ENCODE peak calls at places on chromosomes 5 and 9, in six cellular contexts. One of them, this sample, is unnamed.

GRCh38 chr5:165328856-165329255 is 1823.4 kb downstream of the MAT2B start:
- DNase-seq in IMR-90: peak
- DNase-seq in H1: no peak
- DNase-seq in H9: no peak
- DNase-seq in mesenchymal stem cell: peak
- DNase-seq in trophoblast cell: no peak
- DNase-seq in this sample: no peak

GRCh38 chr5:61048534-61048933 is 103.5 kb downstream of the NDUFAF2 start:
- DNase-seq in IMR-90: peak
- DNase-seq in H1: no peak
- DNase-seq in H9: no peak
- DNase-seq in mesenchymal stem cell: peak
- DNase-seq in trophoblast cell: no peak
- DNase-seq in this sample: no peak

GRCh38 chr5:79990205-79990597 is 861 bp downstream of the MTX3 start:
- DNase-seq in IMR-90: peak
- DNase-seq in H1: no peak
- DNase-seq in H9: no peak
- DNase-seq in mesenchymal stem cell: peak
- DNase-seq in trophoblast cell: no peak
- DNase-seq in this sample: no peak

GRCh38 chr9:106701611-106702010 is 161.4 kb upstream of the ZNF462 start:
- DNase-seq in IMR-90: no peak
- DNase-seq in H1: no peak
- DNase-seq in H9: no peak
- DNase-seq in mesenchymal stem cell: no peak
- DNase-seq in trophoblast cell: no peak
- DNase-seq in this sample: no peak

GRCh38 chr5:120146787-120147186 is 317.3 kb upstream of the PRR16 start:
- DNase-seq in IMR-90: peak
- DNase-seq in H1: no peak
- DNase-seq in H9: no peak
- DNase-seq in mesenchymal stem cell: peak
- DNase-seq in trophoblast cell: no peak
- DNase-seq in this sample: no peak

GRCh38 chr9:125475385-125475784 is 213.8 kb downstream of the GAPVD1 start:
- DNase-seq in IMR-90: no peak
- DNase-seq in H1: no peak
- DNase-seq in H9: no peak
- DNase-seq in mesenchymal stem cell: no peak
- DNase-seq in trophoblast cell: no peak
- DNase-seq in this sample: no peak

GRCh38 chr5:56142233-56142619 is 90.9 kb downstream of the ANKRD55 start:
- DNase-seq in IMR-90: no peak
- DNase-seq in H1: no peak
- DNase-seq in H9: no peak
- DNase-seq in mesenchymal stem cell: no peak
- DNase-seq in trophoblast cell: no peak
- DNase-seq in this sample: no peak

GRCh38 chr9:108768739-108769138 is 87.0 kb downstream of the ACTL7B start:
- DNase-seq in IMR-90: no peak
- DNase-seq in H1: no peak
- DNase-seq in H9: no peak
- DNase-seq in mesenchymal stem cell: no peak
- DNase-seq in trophoblast cell: no peak
- DNase-seq in this sample: no peak

GRCh38 chr9:21789541-21790037 is 12.8 kb upstream of the MTAP start:
- DNase-seq in IMR-90: peak
- DNase-seq in H1: no peak
- DNase-seq in H9: peak
- DNase-seq in mesenchymal stem cell: peak
- DNase-seq in trophoblast cell: peak
- DNase-seq in this sample: peak

GRCh38 chr9:88034964-88035363 is 60.6 kb upstream of the CDK20 start:
- DNase-seq in IMR-90: no peak
- DNase-seq in H1: no peak
- DNase-seq in H9: no peak
- DNase-seq in mesenchymal stem cell: no peak
- DNase-seq in trophoblast cell: no peak
- DNase-seq in this sample: no peak

GRCh38 chr9:133135193-133135745 is 14.2 kb upstream of the RALGDS start:
- DNase-seq in IMR-90: peak
- DNase-seq in H1: no peak
- DNase-seq in H9: no peak
- DNase-seq in mesenchymal stem cell: peak
- DNase-seq in trophoblast cell: peak
- DNase-seq in this sample: no peak

GRCh38 chr9:124342946-124343485 is 72.2 kb downstream of the PSMB7 start:
- DNase-seq in IMR-90: peak
- DNase-seq in H1: no peak
- DNase-seq in H9: peak
- DNase-seq in mesenchymal stem cell: peak
- DNase-seq in trophoblast cell: no peak
- DNase-seq in this sample: peak

GRCh38 chr5:158478139-158478538 is 619.2 kb upstream of the CLINT1 start:
- DNase-seq in IMR-90: no peak
- DNase-seq in H1: no peak
- DNase-seq in H9: no peak
- DNase-seq in mesenchymal stem cell: no peak
- DNase-seq in trophoblast cell: no peak
- DNase-seq in this sample: no peak

GRCh38 chr9:136572596-136573313 is 26.9 kb upstream of the NOTCH1 start:
- DNase-seq in IMR-90: no peak
- DNase-seq in H1: no peak
- DNase-seq in H9: peak
- DNase-seq in mesenchymal stem cell: no peak
- DNase-seq in trophoblast cell: no peak
- DNase-seq in this sample: no peak

GRCh38 chr9:136570916-136571315 is 25.1 kb upstream of the NOTCH1 start:
- DNase-seq in IMR-90: no peak
- DNase-seq in H1: no peak
- DNase-seq in H9: no peak
- DNase-seq in mesenchymal stem cell: no peak
- DNase-seq in trophoblast cell: no peak
- DNase-seq in this sample: no peak

GRCh38 chr9:136572003-136572595 is 26.3 kb upstream of the NOTCH1 start:
- DNase-seq in IMR-90: peak
- DNase-seq in H1: peak
- DNase-seq in H9: peak
- DNase-seq in mesenchymal stem cell: peak
- DNase-seq in trophoblast cell: no peak
- DNase-seq in this sample: peak

GRCh38 chr9:136570191-136570845 is 24.5 kb upstream of the NOTCH1 start:
- DNase-seq in IMR-90: no peak
- DNase-seq in H1: no peak
- DNase-seq in H9: no peak
- DNase-seq in mesenchymal stem cell: no peak
- DNase-seq in trophoblast cell: no peak
- DNase-seq in this sample: no peak

GRCh38 chr9:136571525-136571924 is 25.7 kb upstream of the NOTCH1 start:
- DNase-seq in IMR-90: no peak
- DNase-seq in H1: no peak
- DNase-seq in H9: no peak
- DNase-seq in mesenchymal stem cell: no peak
- DNase-seq in trophoblast cell: no peak
- DNase-seq in this sample: no peak
- H3K4ac ChIP-seq in IMR-90: peak
- H3K4ac ChIP-seq in H1: peak
- H3K4ac ChIP-seq in H9: no peak
- H3K4ac ChIP-seq in mesenchymal stem cell: peak
- H3K4ac ChIP-seq in trophoblast cell: no peak
- H3K4ac ChIP-seq in this sample: peak

GRCh38 chr5:6601271-6601670 is 31.6 kb downstream of the NSUN2 start:
- DNase-seq in IMR-90: no peak
- DNase-seq in H1: no peak
- DNase-seq in H9: no peak
- DNase-seq in mesenchymal stem cell: no peak
- DNase-seq in trophoblast cell: no peak
- DNase-seq in this sample: no peak

GRCh38 chr5:6604946-6605345 is 27.9 kb downstream of the NSUN2 start:
- DNase-seq in IMR-90: no peak
- DNase-seq in H1: no peak
- DNase-seq in H9: no peak
- DNase-seq in mesenchymal stem cell: no peak
- DNase-seq in trophoblast cell: no peak
- DNase-seq in this sample: no peak

GRCh38 chr5:6604341-6604740 is 28.5 kb downstream of the NSUN2 start:
- DNase-seq in IMR-90: no peak
- DNase-seq in H1: no peak
- DNase-seq in H9: no peak
- DNase-seq in mesenchymal stem cell: no peak
- DNase-seq in trophoblast cell: no peak
- DNase-seq in this sample: no peak

GRCh38 chr5:6602441-6602840 is 30.4 kb downstream of the NSUN2 start:
- DNase-seq in IMR-90: no peak
- DNase-seq in H1: no peak
- DNase-seq in H9: no peak
- DNase-seq in mesenchymal stem cell: no peak
- DNase-seq in trophoblast cell: no peak
- DNase-seq in this sample: no peak

DNA sequence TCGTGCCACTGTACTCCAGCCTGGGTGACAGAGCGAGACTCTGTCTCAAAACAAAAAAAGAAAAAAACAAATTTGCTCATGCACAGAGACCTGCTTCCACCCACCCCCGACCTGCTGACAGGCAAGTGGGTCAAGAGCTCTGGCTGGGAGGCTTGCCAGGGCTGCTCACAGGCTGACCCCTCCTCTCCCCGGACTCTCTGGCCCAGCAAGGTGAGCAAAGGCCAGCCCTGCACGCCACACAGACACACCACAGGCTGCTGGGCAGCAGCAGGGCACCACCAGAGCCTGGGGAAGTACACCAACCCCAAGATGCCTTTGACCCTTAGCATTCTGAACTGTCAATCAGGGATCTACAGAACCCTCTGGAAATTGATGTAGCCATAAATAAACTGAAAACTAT is 29.2 kb downstream of the NSUN2 start:
- DNase-seq in IMR-90: no peak
- DNase-seq in H1: no peak
- DNase-seq in H9: no peak
- DNase-seq in mesenchymal stem cell: no peak
- DNase-seq in trophoblast cell: no peak
- DNase-seq in this sample: no peak
- H3K14ac ChIP-seq in IMR-90: no peak
- H3K14ac ChIP-seq in H1: no peak
- H3K14ac ChIP-seq in H9: no peak
- H3K14ac ChIP-seq in mesenchymal stem cell: no peak
- H3K14ac ChIP-seq in trophoblast cell: no peak
- H3K14ac ChIP-seq in this sample: no peak

GRCh38 chr5:83472213-83472507 is 616 bp downstream of the VCAN start:
- DNase-seq in IMR-90: no peak
- DNase-seq in H1: no peak
- DNase-seq in H9: no peak
- DNase-seq in mesenchymal stem cell: no peak
- DNase-seq in trophoblast cell: no peak
- DNase-seq in this sample: no peak

GRCh38 chr5:83470516-83470915 is 1.0 kb upstream of the VCAN start:
- DNase-seq in IMR-90: no peak
- DNase-seq in H1: no peak
- DNase-seq in H9: no peak
- DNase-seq in mesenchymal stem cell: no peak
- DNase-seq in trophoblast cell: no peak
- DNase-seq in this sample: no peak

GRCh38 chr5:83472508-83473343 is 1.2 kb downstream of the VCAN start:
- DNase-seq in IMR-90: no peak
- DNase-seq in H1: no peak
- DNase-seq in H9: peak
- DNase-seq in mesenchymal stem cell: peak
- DNase-seq in trophoblast cell: peak
- DNase-seq in this sample: peak

GRCh38 chr5:83470920-83471404 is 582 bp upstream of the VCAN start:
- DNase-seq in IMR-90: no peak
- DNase-seq in H1: no peak
- DNase-seq in H9: no peak
- DNase-seq in mesenchymal stem cell: peak
- DNase-seq in trophoblast cell: no peak
- DNase-seq in this sample: no peak

DNA sequence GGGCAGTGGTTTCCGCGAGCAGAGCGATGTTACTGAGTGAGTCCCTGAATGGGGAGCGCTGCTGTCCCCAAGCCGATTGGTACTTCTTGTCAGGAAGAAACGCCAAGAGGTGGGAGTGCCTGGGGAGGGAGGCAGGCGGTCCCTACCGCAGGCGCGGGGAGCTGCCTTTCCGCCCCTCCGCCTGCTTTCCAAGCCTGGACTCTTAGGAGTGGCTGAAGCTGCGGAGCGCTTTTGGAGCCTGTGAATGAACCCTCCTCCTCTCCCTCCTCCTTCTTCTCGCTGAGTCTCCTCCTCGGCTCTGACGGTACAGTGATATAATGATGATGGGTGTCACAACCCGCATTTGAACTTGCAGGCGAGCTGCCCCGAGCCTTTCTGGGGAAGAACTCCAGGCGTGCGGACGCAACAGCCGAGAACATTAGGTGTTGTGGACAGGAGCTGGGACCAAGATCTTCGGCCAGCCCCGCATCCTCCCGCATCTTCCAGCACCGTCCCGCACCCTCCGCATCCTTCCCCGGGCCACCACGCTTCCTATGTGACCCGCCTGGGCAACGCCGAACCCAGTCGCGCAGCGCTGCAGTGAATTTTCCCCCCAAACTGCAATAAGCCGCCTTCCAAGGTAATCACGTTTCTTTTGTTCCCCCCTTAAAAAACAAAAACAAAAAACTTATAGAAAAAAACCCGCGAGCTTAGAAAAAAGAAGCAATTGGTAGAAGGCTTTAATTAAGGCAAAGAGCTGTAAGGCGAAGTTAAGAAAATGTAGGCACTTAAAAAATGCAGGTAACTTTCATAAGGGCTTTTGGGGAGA is at the start of gene VCAN:
- DNase-seq in IMR-90: peak
- DNase-seq in H1: no peak
- DNase-seq in H9: peak
- DNase-seq in mesenchymal stem cell: peak
- DNase-seq in trophoblast cell: peak
- DNase-seq in this sample: peak
- H3K27ac ChIP-seq in IMR-90: peak
- H3K27ac ChIP-seq in H1: peak
- H3K27ac ChIP-seq in H9: no peak
- H3K27ac ChIP-seq in mesenchymal stem cell: peak
- H3K27ac ChIP-seq in trophoblast cell: no peak
- H3K27ac ChIP-seq in this sample: peak

GRCh38 chr5:65718576-65719310 is 3.2 kb downstream of the SGTB start:
- DNase-seq in IMR-90: no peak
- DNase-seq in H1: no peak
- DNase-seq in H9: no peak
- DNase-seq in mesenchymal stem cell: no peak
- DNase-seq in trophoblast cell: no peak
- DNase-seq in this sample: no peak

GRCh38 chr5:65721050-65721774 is 697 bp downstream of the SGTB start:
- DNase-seq in IMR-90: peak
- DNase-seq in H1: no peak
- DNase-seq in H9: peak
- DNase-seq in mesenchymal stem cell: peak
- DNase-seq in trophoblast cell: no peak
- DNase-seq in this sample: peak

GRCh38 chr5:65721775-65722574 is at the start of the genes NLN and SGTB:
- DNase-seq in IMR-90: peak
- DNase-seq in H1: peak
- DNase-seq in H9: peak
- DNase-seq in mesenchymal stem cell: peak
- DNase-seq in trophoblast cell: peak
- DNase-seq in this sample: peak

GRCh38 chr5:65727491-65728156 is 5.6 kb downstream of the NLN start:
- DNase-seq in IMR-90: no peak
- DNase-seq in H1: no peak
- DNase-seq in H9: no peak
- DNase-seq in mesenchymal stem cell: no peak
- DNase-seq in trophoblast cell: no peak
- DNase-seq in this sample: no peak

GRCh38 chr5:65722575-65723424 is 795 bp downstream of the NLN start:
- DNase-seq in IMR-90: peak
- DNase-seq in H1: no peak
- DNase-seq in H9: peak
- DNase-seq in mesenchymal stem cell: peak
- DNase-seq in trophoblast cell: no peak
- DNase-seq in this sample: peak
- H3K4ac ChIP-seq in IMR-90: peak
- H3K4ac ChIP-seq in H1: no peak
- H3K4ac ChIP-seq in H9: peak
- H3K4ac ChIP-seq in mesenchymal stem cell: peak
- H3K4ac ChIP-seq in trophoblast cell: peak
- H3K4ac ChIP-seq in this sample: peak